ENCODE peak calls at places on chromosomes 13 and 19, in nine cellular contexts. H, M, B, W, K, Q, S, E and L are unnamed samples.
A peak's percentile ranks its signal among the peaks of the same experiment; 100 is the strongest.

GRCh38 chr13:46934749-46935148 is 37.9 kb upstream of the HTR2A start:
- DNase-seq in K (no peak), S (no peak), B (no peak), W (no peak), H (no peak), Q (no peak), E (no peak), M (no peak), L (no peak)

GRCh38 chr19:39341122-39341719 is 1.0 kb upstream of the SAMD4B start:
- DNase-seq in K (peak; percentile 57), M (peak; percentile 29), B (peak; percentile 85), S (no peak), H (peak; percentile 36), Q (no peak), W (peak; percentile 72), E (no peak), L (peak; percentile 46)

GRCh38 chr13:66926851-66927524 is 303.1 kb downstream of the PCDH9 start:
- DNase-seq in M (no peak), W (no peak), K (no peak), H (no peak), Q (no peak), S (no peak), B (no peak), E (no peak), L (no peak)

GRCh38 chr19:47832723-47833122 is 11.0 kb downstream of the CRX start:
- DNase-seq in E (no peak), K (no peak), B (no peak), M (no peak), S (no peak), H (no peak), Q (no peak), W (no peak), L (no peak)

GRCh38 chr13:114049026-114049425 is 75.2 kb upstream of the C13orf46 start:
- DNase-seq in H (no peak), B (peak; percentile 88), Q (no peak), M (no peak), S (no peak), E (no peak), W (no peak), K (no peak), L (no peak)

GRCh38 chr19:48878219-48879024 is 6.2 kb downstream of the PPP1R15A start:
- DNase-seq in K (no peak), B (no peak), H (no peak), S (no peak), Q (no peak), W (no peak), E (no peak), M (peak; percentile 59), L (no peak)

GRCh38 chr13:100362371-100362770 is 226.2 kb downstream of the GGACT start:
- DNase-seq in B (no peak), K (no peak), S (no peak), E (no peak), H (no peak), W (no peak), Q (no peak), M (no peak), L (no peak)

GRCh38 chr13:21616205-21616604 is 12.2 kb upstream of the MICU2 start:
- DNase-seq in Q (no peak), S (no peak), M (no peak), W (no peak), K (no peak), H (no peak), E (no peak), B (no peak), L (no peak)

GRCh38 chr19:6970478-6970877 is 50.8 kb downstream of the MBD3L2B start:
- DNase-seq in E (no peak), K (peak; percentile 8), B (no peak), Q (no peak), S (peak; percentile 41), H (no peak), M (no peak), W (no peak), L (no peak)

GRCh38 chr19:49856574-49857021 is 5.6 kb downstream of the PTOV1 start:
- DNase-seq in K (peak; percentile 36), S (no peak), M (no peak), H (no peak), W (no peak), Q (no peak), B (no peak), E (peak; percentile 78), L (no peak)

GRCh38 chr13:57665471-57665870 is 33.9 kb downstream of the PCDH17 start:
- DNase-seq in E (no peak), W (no peak), K (no peak), M (no peak), Q (no peak), B (no peak), S (no peak), H (no peak), L (no peak)

GRCh38 chr13:32737679-32738078 is 151.4 kb downstream of the PDS5B start:
- DNase-seq in K (no peak), S (no peak), H (no peak), W (no peak), Q (no peak), B (no peak), E (no peak), M (no peak), L (no peak)

GRCh38 chr13:93039131-93039530 is 187.5 kb upstream of the GPC6 start:
- DNase-seq in B (no peak), M (no peak), W (no peak), H (no peak), E (no peak), Q (no peak), S (no peak), K (no peak), L (no peak)

GRCh38 chr13:32087955-32088747 is 56.6 kb downstream of the FRY start:
- DNase-seq in H (no peak), M (no peak), Q (no peak), W (no peak), K (no peak), E (no peak), S (no peak), B (no peak), L (no peak)

GRCh38 chr19:8489591-8490394 is 12.6 kb downstream of the PRAM1 start:
- DNase-seq in B (peak; percentile 69), S (no peak), Q (no peak), H (peak; percentile 93), K (no peak), E (peak; percentile 62), M (no peak), W (no peak), L (peak; percentile 89)

GRCh38 chr19:42366676-42367075 is 23.4 kb downstream of the CNFN start:
- DNase-seq in S (no peak), Q (no peak), E (no peak), K (no peak), M (no peak), W (no peak), H (no peak), B (no peak), L (no peak)
- TF ChIP-seq CTCF in S (no peak), Q (no peak), E (no peak), K (no peak), M (no peak), W (no peak), H (no peak), B (no peak), L (no peak)

DNA sequence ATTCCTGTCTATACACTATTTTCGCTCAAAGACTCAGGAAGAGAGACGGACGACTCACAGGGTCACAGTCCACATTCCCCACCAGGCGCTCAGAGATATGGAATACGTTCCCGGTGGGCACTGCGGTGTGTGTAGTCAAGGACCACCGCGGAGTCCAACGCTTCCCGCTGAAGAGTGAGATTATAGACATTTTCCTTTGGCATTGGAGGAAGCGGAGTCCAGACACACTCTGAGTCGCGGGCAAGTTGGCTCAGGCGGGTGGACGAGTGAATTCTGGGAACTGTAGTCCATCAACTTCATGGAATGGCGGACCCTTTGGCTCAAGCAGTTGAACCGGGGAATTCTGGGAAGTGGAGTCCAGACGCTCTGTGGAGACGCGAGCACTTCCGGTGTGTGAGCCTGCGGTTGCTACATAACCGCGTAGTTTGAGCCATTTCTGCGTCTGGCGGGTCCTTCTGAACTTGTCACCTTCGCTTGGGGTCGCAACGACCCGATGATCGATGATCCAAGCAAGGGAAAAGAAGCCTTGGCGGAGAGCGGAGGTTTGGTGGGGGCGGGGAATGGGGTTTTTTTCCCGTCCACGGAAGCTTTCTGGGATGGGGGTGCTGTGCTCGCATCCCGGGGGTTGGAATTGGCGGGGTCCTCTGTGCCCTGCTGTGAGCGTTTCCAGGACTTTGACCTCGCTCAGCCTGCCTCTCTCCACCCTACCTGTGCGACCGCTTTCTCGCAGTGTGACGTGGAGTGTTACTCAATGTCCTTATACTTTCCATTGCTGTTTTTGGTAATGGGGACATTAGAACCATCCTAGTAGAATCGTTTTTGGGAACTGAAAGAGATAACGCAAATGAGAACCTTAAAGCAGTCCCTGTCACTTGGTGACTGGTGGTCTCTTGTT is at the start of gene ZNF230:
- DNase-seq in S (peak; percentile 92), W (peak; percentile 96), B (peak; percentile 95), M (peak; percentile 90), E (peak; percentile 24), H (peak; percentile 95), K (peak; percentile 81), Q (peak; percentile 80), L (peak; percentile 83)
- TF ChIP-seq POLR2AphosphoS5 in S (peak; percentile 46), W (peak; percentile 81), B (peak; percentile 84), M (peak; percentile 62), E (peak; percentile 85), H (peak; percentile 96), K (peak; percentile 83), Q (peak; percentile 52), L (peak; percentile 74)

GRCh38 chr13:102726430-102726829 is 31.6 kb upstream of the METTL21C start:
- DNase-seq in K (no peak), Q (no peak), S (no peak), H (no peak), E (no peak), M (no peak), W (no peak), B (no peak), L (no peak)

GRCh38 chr13:102729560-102730275 is 34.9 kb upstream of the METTL21C start:
- DNase-seq in W (no peak), S (no peak), E (no peak), M (no peak), B (no peak), Q (no peak), K (no peak), H (no peak), L (no peak)

GRCh38 chr13:102721800-102722231 is 27.0 kb upstream of the METTL21C start:
- DNase-seq in H (no peak), E (no peak), K (no peak), W (no peak), S (no peak), M (no peak), B (no peak), Q (no peak), L (no peak)

GRCh38 chr13:102724923-102725322 is 30.1 kb upstream of the METTL21C start:
- DNase-seq in Q (no peak), K (peak; percentile 29), E (no peak), B (no peak), S (no peak), W (no peak), M (no peak), H (no peak), L (no peak)
- TF ChIP-seq CTCF in Q (peak; percentile 58), K (peak; percentile 67), E (peak; percentile 53), B (no peak), S (peak; percentile 64), W (peak; percentile 10), M (no peak), H (peak; percentile 29), L (peak; percentile 17)

DNA sequence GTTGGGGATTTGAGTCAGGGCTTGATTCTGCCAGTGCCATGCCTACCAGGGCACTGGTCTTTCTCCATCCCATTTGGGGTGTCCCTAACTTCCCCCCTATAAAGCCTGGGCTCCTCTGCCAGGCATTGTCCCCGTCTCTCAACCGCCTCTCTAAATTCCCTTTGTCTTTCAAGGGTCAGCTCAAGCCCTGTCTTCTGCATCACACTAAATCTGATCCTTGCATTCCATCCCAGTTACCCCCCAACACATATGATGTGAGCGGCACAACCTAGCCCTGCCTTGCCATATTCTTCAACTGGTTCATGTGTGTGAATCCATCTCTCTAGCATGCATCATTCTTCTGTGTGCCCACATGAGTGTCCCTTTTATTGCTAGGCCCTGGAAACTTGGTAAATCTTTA is 480.9 kb downstream of the ZNF536 start:
- DNase-seq in M (no peak), E (no peak), S (no peak), K (no peak), Q (no peak), H (no peak), B (no peak), W (no peak), L (no peak)
- TF ChIP-seq POLR2AphosphoS5 in M (no peak), E (no peak), S (no peak), K (no peak), Q (no peak), H (no peak), B (no peak), W (no peak), L (no peak)